ENCODE peak calls at places on chromosomes 3 and 15, in five cellular contexts. M is heart left ventricle, F is K562, Z is IMR-90, S is right lobe of liver. A is an unnamed sample.

GRCh38 chr3:71421820-71422566 is 161.5 kb downstream of the FOXP1 start:
- ATAC-seq in M (no peak), F (no peak), Z (no peak), S (peak; percentile 44), A (no peak)

GRCh38 chr3:41997702-41998551 is 36.0 kb upstream of the ULK4 start:
- ATAC-seq in M (peak; percentile 53), F (peak; percentile 81), Z (peak; percentile 24), S (no peak), A (no peak)

GRCh38 chr3:188139466-188139865 is 14.5 kb upstream of the LPP start:
- ATAC-seq in M (no peak), F (no peak), Z (no peak), S (no peak), A (no peak)

GRCh38 chr3:184315871-184316661 is 1.7 kb downstream of the EIF4G1 start:
- ATAC-seq in M (no peak), F (peak; percentile 6), Z (no peak), S (peak; percentile 28), A (no peak)

GRCh38 chr15:67784057-67784781 is 41.1 kb upstream of the SKOR1 start:
- ATAC-seq in M (no peak), F (no peak), Z (no peak), S (peak; percentile 17), A (no peak)

GRCh38 chr3:177144922-177145321 is 52.4 kb downstream of the TBL1XR1 start:
- ATAC-seq in M (no peak), F (no peak), Z (no peak), S (no peak), A (no peak)

GRCh38 chr3:12966847-12967750 is 106.1 kb downstream of the IQSEC1 start:
- ATAC-seq in M (no peak), F (peak; percentile 87), Z (peak; percentile 45), S (peak; percentile 8), A (peak; percentile 52)

GRCh38 chr3:50324351-50325144 is 2.0 kb upstream of the HYAL2 start:
- ATAC-seq in M (peak; percentile 20), F (peak; percentile 70), Z (peak; percentile 42), S (peak; percentile 26), A (no peak)

GRCh38 chr3:122694966-122695365 is 14.3 kb downstream of the PARP14 start:
- ATAC-seq in M (no peak), F (no peak), Z (no peak), S (no peak), A (no peak)

GRCh38 chr15:67030036-67030762 is 35.2 kb upstream of the SMAD3 start:
- ATAC-seq in M (no peak), F (peak; percentile 60), Z (no peak), S (peak; percentile 4), A (no peak)

GRCh38 chr3:169818330-169818729 is 5.6 kb upstream of the LRRC34 start:
- ATAC-seq in M (no peak), F (no peak), Z (peak; percentile 86), S (no peak), A (no peak)

GRCh38 chr15:39248204-39248603 is 332.7 kb upstream of the THBS1 start:
- ATAC-seq in M (peak; percentile 91), F (no peak), Z (peak; percentile 68), S (no peak), A (no peak)

GRCh38 chr15:48695088-48695834 is 49.8 kb upstream of the FBN1 start:
- ATAC-seq in M (no peak), F (no peak), Z (peak; percentile 89), S (no peak), A (no peak)

GRCh38 chr15:43529587-43530345 is 12.4 kb downstream of the MAP1A start:
- ATAC-seq in M (no peak), F (no peak), Z (no peak), S (no peak), A (no peak)

GRCh38 chr3:172511783-172512357 is 11.4 kb downstream of the TNFSF10 start:
- ATAC-seq in M (no peak), F (no peak), Z (no peak), S (no peak), A (no peak)

GRCh38 chr3:66381621-66382020 is 119.2 kb downstream of the LRIG1 start:
- ATAC-seq in M (no peak), F (no peak), Z (no peak), S (no peak), A (peak; percentile 56)

GRCh38 chr3:50211930-50212329 is 6.9 kb downstream of the SLC38A3 start:
- ATAC-seq in M (no peak), F (no peak), Z (peak; percentile 84), S (peak; percentile 15), A (no peak)

GRCh38 chr3:99250272-99250671 is 348.8 kb upstream of the DCBLD2 start:
- ATAC-seq in M (no peak), F (no peak), Z (no peak), S (no peak), A (no peak)

GRCh38 chr3:106348142-106348690 is 479.4 kb upstream of the CBLB start:
- ATAC-seq in M (no peak), F (no peak), Z (no peak), S (no peak), A (no peak)

GRCh38 chr3:184678317-184679055 is 33.4 kb downstream of the MAGEF1 start:
- ATAC-seq in M (peak; percentile 44), F (no peak), Z (peak; percentile 46), S (no peak), A (peak; percentile 11)

GRCh38 chr3:76859596-76859995 is 180.3 kb upstream of the ROBO2 start:
- ATAC-seq in M (no peak), F (no peak), Z (peak; percentile 32), S (no peak), A (no peak)

GRCh38 chr3:47650294-47650693 is 71.6 kb upstream of the CSPG5 start:
- ATAC-seq in M (no peak), F (no peak), Z (no peak), S (no peak), A (no peak)

GRCh38 chr15:78732634-78733033 is 78.6 kb downstream of the ADAMTS7 start:
- ATAC-seq in M (no peak), F (no peak), Z (no peak), S (no peak), A (no peak)

GRCh38 chr3:36540898-36541518 is 160.7 kb downstream of the STAC start:
- ATAC-seq in M (no peak), F (no peak), Z (peak; percentile 53), S (peak; percentile 63), A (no peak)

GRCh38 chr15:60651155-60651554 is 172.2 kb upstream of the ICE2 start:
- ATAC-seq in M (no peak), F (no peak), Z (no peak), S (no peak), A (no peak)

GRCh38 chr15:72037321-72037720 is 80.6 kb downstream of the MYO9A start:
- ATAC-seq in M (no peak), F (no peak), Z (no peak), S (no peak), A (no peak)

GRCh38 chr15:57619746-57620145 is 28.0 kb downstream of the MYZAP start:
- ATAC-seq in M (peak; percentile 63), F (peak; percentile 78), Z (no peak), S (peak; percentile 95), A (no peak)

GRCh38 chr3:79339846-79340245 is 428.0 kb downstream of the ROBO1 start:
- ATAC-seq in M (no peak), F (no peak), Z (no peak), S (no peak), A (no peak)

GRCh38 chr15:70274255-70274654 is 176.5 kb upstream of the TLE3 start:
- ATAC-seq in M (no peak), F (no peak), Z (no peak), S (no peak), A (no peak)

GRCh38 chr3:64161481-64161952 is 63.7 kb downstream of the PRICKLE2 start:
- ATAC-seq in M (peak; percentile 90), F (no peak), Z (no peak), S (no peak), A (no peak)

GRCh38 chr15:83206387-83206970 is 1.1 kb downstream of the HDGFL3 start:
- ATAC-seq in M (peak; percentile 7), F (peak; percentile 7), Z (peak; percentile 2), S (no peak), A (no peak)

DNA sequence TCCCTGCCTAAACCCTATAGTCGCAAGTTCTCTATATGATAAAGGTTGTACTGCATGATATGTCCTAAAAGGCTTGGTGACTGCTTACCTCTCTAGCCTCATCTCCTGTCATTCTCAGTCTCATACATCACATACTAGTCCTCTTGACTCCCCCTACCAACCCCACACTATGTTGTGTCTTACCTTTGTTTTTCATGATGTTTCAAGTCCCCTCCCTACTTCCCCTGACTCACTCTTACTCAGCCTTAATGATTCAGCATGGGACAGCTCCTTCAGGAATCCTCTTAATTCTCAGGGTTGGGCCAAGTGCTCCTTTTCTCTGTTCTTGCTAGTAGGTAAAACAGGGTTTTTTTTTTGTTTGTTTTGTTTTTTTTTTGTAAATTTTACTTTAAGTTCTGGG is 49.6 kb downstream of the SLMAP start:
- ATAC-seq in M (no peak), F (peak; percentile 93), Z (peak; percentile 67), S (no peak), A (no peak)
- H3K27ac ChIP-seq in M (no peak overlapping the region), F (peak overlapping the region; percentile 50), Z (no peak overlapping the region), S (no peak overlapping the region), A (no peak overlapping the region)

DNA sequence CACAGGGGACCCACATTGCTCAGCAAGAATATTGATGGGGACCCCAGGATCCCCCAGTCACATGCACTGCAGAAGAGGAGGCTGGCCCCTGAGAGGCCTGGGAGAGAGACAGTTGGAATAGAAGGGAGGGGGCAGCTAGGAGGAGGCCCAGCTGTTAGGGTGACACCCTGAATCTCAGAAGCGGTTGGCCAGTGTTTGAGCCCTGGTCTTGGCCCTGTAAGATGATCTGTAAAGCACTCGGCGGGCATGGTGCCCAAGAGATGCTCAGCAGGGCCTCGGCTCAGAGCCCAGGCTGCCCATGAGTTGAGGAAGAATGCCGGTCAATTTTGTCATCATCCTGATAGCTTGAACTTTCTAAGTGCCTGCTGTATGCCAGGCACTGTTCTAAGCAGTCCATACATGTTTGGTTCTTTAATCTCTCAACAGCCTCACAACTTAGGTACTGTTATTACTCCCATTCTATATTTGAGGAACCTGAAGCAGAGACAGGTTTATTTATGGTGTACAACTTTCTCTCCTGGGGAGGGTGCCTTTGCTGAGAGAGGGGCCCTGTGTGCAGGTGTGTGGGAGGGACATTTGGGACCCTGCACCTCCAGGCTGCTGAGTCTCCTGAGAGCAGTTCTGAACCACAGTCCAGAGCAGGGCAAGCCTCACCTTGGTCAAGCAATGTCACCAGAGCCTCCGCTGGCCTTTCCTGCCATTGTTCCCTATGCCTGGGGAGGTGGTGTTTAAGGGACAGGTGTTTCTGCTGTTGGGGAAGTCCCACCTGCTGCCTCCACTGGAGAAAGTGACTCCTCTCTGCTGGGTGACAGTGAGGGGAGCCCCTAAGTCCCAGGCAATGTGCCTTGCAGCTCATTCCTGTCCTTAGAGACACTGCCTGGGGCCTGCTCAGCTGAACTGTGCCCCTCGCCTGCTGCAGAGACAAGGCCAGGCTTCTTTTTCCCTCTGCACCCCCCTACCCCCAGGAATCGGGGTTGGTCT is 26.0 kb downstream of the SLC6A6 start:
- ATAC-seq in M (peak; percentile 3), F (no peak), Z (no peak), S (no peak), A (no peak)
- H3K4me1 ChIP-seq in M (peaks cover 65% of the 10 kb centered on the region), F (peaks cover 68% of the 10 kb centered on the region), Z (peaks cover 43% of the 10 kb centered on the region), S (peaks cover 2% of the 10 kb centered on the region), A (no peaks in the 10 kb centered on the region)

GRCh38 chr15:63089260-63090043 is 32.2 kb upstream of the LACTB start:
- ATAC-seq in M (peak; percentile 42), F (no peak), Z (peak; percentile 86), S (no peak), A (peak; percentile 85)
- TF ChIP-seq POLR2A in M (no peak), F (no peak), Z (no peak), S (no peak), A (no peak)

DNA sequence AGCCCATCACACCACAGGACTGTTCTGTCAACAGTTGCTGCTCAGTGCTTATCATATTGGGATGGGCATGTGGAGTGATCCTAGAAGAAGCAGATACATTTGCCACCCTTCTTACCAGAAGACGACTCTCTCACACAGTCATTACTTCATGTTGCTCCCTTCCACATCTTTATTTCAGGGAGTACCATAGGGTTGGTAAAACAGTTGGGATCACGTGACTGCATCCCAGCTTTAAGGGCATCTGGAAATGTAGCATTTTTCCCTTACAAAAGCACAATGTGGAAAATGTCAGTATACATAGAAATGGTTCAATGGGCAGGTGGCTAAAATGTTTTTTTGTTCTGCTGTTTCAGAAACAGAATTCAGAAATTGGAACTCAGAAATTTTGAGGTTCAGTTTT is 791.0 kb downstream of the OTOL1 start:
- ATAC-seq in M (no peak), F (no peak), Z (no peak), S (no peak), A (no peak)
- H3K27ac ChIP-seq in M (no peak overlapping the region), F (no peak overlapping the region), Z (no peak overlapping the region), S (no peak overlapping the region), A (no peak overlapping the region)